ENCODE peak calls at places on chromosomes 5 and 9, in seven cellular contexts. One of them, this sample, is unnamed.

GRCh38 chr5:78009937-78010527 is 233.9 kb upstream of the TBCA start:
- DNase-seq in endodermal cell: no peak
- DNase-seq in HCT116: no peak
- DNase-seq in right atrium auricular region: no peak
- DNase-seq in GM23248: peak
- DNase-seq in IMR-90: peak
- DNase-seq in brain microvascular endothelial cell: peak
- DNase-seq in this sample: no peak

GRCh38 chr9:112858005-112858404 is 32.7 kb downstream of the SLC46A2 start:
- DNase-seq in brain microvascular endothelial cell: no peak
- DNase-seq in HCT116: no peak
- DNase-seq in IMR-90: no peak
- DNase-seq in endodermal cell: no peak
- DNase-seq in right atrium auricular region: no peak
- DNase-seq in GM23248: no peak
- DNase-seq in this sample: no peak

GRCh38 chr5:38467353-38468040 is 88.9 kb downstream of the LIFR start:
- DNase-seq in right atrium auricular region: no peak
- DNase-seq in HCT116: no peak
- DNase-seq in IMR-90: peak
- DNase-seq in GM23248: peak
- DNase-seq in brain microvascular endothelial cell: no peak
- DNase-seq in endodermal cell: no peak
- DNase-seq in this sample: peak

GRCh38 chr9:127035948-127036347 is 86.5 kb downstream of the ANGPTL2 start:
- DNase-seq in right atrium auricular region: peak
- DNase-seq in IMR-90: no peak
- DNase-seq in GM23248: peak
- DNase-seq in HCT116: no peak
- DNase-seq in brain microvascular endothelial cell: no peak
- DNase-seq in endodermal cell: peak
- DNase-seq in this sample: no peak

GRCh38 chr5:19172926-19173425 is 815.0 kb downstream of the CDH18 start:
- DNase-seq in endodermal cell: no peak
- DNase-seq in brain microvascular endothelial cell: no peak
- DNase-seq in IMR-90: no peak
- DNase-seq in right atrium auricular region: no peak
- DNase-seq in GM23248: no peak
- DNase-seq in HCT116: no peak
- DNase-seq in this sample: no peak

GRCh38 chr9:94554439-94555331 is at the start of gene PCAT7:
- DNase-seq in right atrium auricular region: no peak
- DNase-seq in IMR-90: no peak
- DNase-seq in HCT116: peak
- DNase-seq in brain microvascular endothelial cell: peak
- DNase-seq in endodermal cell: peak
- DNase-seq in GM23248: peak
- DNase-seq in this sample: no peak

GRCh38 chr5:32869216-32869615 is 158.1 kb downstream of the NPR3 start:
- DNase-seq in brain microvascular endothelial cell: no peak
- DNase-seq in endodermal cell: no peak
- DNase-seq in HCT116: no peak
- DNase-seq in right atrium auricular region: no peak
- DNase-seq in GM23248: peak
- DNase-seq in IMR-90: peak
- DNase-seq in this sample: no peak

GRCh38 chr9:75454043-75454442 is 365.7 kb downstream of the OSTF1 start:
- DNase-seq in brain microvascular endothelial cell: no peak
- DNase-seq in GM23248: no peak
- DNase-seq in IMR-90: no peak
- DNase-seq in endodermal cell: no peak
- DNase-seq in right atrium auricular region: no peak
- DNase-seq in HCT116: no peak
- DNase-seq in this sample: no peak

GRCh38 chr5:174735498-174736350 is 11.3 kb downstream of the MSX2 start:
- DNase-seq in right atrium auricular region: no peak
- DNase-seq in HCT116: peak
- DNase-seq in IMR-90: no peak
- DNase-seq in brain microvascular endothelial cell: no peak
- DNase-seq in GM23248: peak
- DNase-seq in endodermal cell: peak
- DNase-seq in this sample: no peak

GRCh38 chr9:114034663-114035062 is 43.4 kb downstream of the AMBP start:
- DNase-seq in brain microvascular endothelial cell: no peak
- DNase-seq in endodermal cell: peak
- DNase-seq in IMR-90: no peak
- DNase-seq in right atrium auricular region: no peak
- DNase-seq in GM23248: no peak
- DNase-seq in HCT116: no peak
- DNase-seq in this sample: peak

GRCh38 chr5:35956429-35956828 is 18.0 kb upstream of the CAPSL start:
- DNase-seq in HCT116: no peak
- DNase-seq in GM23248: peak
- DNase-seq in IMR-90: no peak
- DNase-seq in brain microvascular endothelial cell: no peak
- DNase-seq in endodermal cell: no peak
- DNase-seq in right atrium auricular region: no peak
- DNase-seq in this sample: no peak

GRCh38 chr5:178991190-178992145 is 3.7 kb downstream of the GRM6 start:
- DNase-seq in GM23248: no peak
- DNase-seq in endodermal cell: no peak
- DNase-seq in IMR-90: no peak
- DNase-seq in brain microvascular endothelial cell: no peak
- DNase-seq in right atrium auricular region: no peak
- DNase-seq in HCT116: no peak
- DNase-seq in this sample: no peak

GRCh38 chr5:150065886-150066285 is 20.5 kb downstream of the CSF1R start:
- DNase-seq in right atrium auricular region: no peak
- DNase-seq in HCT116: no peak
- DNase-seq in endodermal cell: no peak
- DNase-seq in brain microvascular endothelial cell: peak
- DNase-seq in IMR-90: peak
- DNase-seq in GM23248: peak
- DNase-seq in this sample: no peak

GRCh38 chr5:139755892-139756671 is 39.5 kb upstream of the PSD2 start:
- DNase-seq in GM23248: no peak
- DNase-seq in right atrium auricular region: no peak
- DNase-seq in endodermal cell: peak
- DNase-seq in IMR-90: no peak
- DNase-seq in brain microvascular endothelial cell: no peak
- DNase-seq in HCT116: no peak
- DNase-seq in this sample: no peak

GRCh38 chr9:86795861-86796497 is 151.3 kb downstream of the GAS1 start:
- DNase-seq in HCT116: no peak
- DNase-seq in endodermal cell: peak
- DNase-seq in right atrium auricular region: peak
- DNase-seq in GM23248: peak
- DNase-seq in brain microvascular endothelial cell: peak
- DNase-seq in IMR-90: peak
- DNase-seq in this sample: peak

GRCh38 chr9:81588148-81588874 is 101.0 kb downstream of the TLE1 start:
- DNase-seq in HCT116: no peak
- DNase-seq in brain microvascular endothelial cell: peak
- DNase-seq in endodermal cell: no peak
- DNase-seq in IMR-90: peak
- DNase-seq in GM23248: peak
- DNase-seq in right atrium auricular region: no peak
- DNase-seq in this sample: no peak

GRCh38 chr9:20317701-20318100 is 304.6 kb downstream of the MLLT3 start:
- DNase-seq in HCT116: no peak
- DNase-seq in endodermal cell: no peak
- DNase-seq in brain microvascular endothelial cell: no peak
- DNase-seq in GM23248: no peak
- DNase-seq in right atrium auricular region: no peak
- DNase-seq in IMR-90: no peak
- DNase-seq in this sample: peak

GRCh38 chr9:20320921-20321320 is 301.4 kb downstream of the MLLT3 start:
- DNase-seq in brain microvascular endothelial cell: no peak
- DNase-seq in right atrium auricular region: no peak
- DNase-seq in GM23248: no peak
- DNase-seq in endodermal cell: no peak
- DNase-seq in IMR-90: no peak
- DNase-seq in HCT116: no peak
- DNase-seq in this sample: peak

GRCh38 chr9:20319241-20319640 is 303.1 kb downstream of the MLLT3 start:
- DNase-seq in HCT116: no peak
- DNase-seq in IMR-90: peak
- DNase-seq in brain microvascular endothelial cell: no peak
- DNase-seq in right atrium auricular region: no peak
- DNase-seq in endodermal cell: no peak
- DNase-seq in GM23248: no peak
- DNase-seq in this sample: peak

GRCh38 chr9:20321683-20322082 is 300.6 kb downstream of the MLLT3 start:
- DNase-seq in brain microvascular endothelial cell: no peak
- DNase-seq in GM23248: peak
- DNase-seq in endodermal cell: no peak
- DNase-seq in right atrium auricular region: no peak
- DNase-seq in HCT116: no peak
- DNase-seq in IMR-90: no peak
- DNase-seq in this sample: peak

DNA sequence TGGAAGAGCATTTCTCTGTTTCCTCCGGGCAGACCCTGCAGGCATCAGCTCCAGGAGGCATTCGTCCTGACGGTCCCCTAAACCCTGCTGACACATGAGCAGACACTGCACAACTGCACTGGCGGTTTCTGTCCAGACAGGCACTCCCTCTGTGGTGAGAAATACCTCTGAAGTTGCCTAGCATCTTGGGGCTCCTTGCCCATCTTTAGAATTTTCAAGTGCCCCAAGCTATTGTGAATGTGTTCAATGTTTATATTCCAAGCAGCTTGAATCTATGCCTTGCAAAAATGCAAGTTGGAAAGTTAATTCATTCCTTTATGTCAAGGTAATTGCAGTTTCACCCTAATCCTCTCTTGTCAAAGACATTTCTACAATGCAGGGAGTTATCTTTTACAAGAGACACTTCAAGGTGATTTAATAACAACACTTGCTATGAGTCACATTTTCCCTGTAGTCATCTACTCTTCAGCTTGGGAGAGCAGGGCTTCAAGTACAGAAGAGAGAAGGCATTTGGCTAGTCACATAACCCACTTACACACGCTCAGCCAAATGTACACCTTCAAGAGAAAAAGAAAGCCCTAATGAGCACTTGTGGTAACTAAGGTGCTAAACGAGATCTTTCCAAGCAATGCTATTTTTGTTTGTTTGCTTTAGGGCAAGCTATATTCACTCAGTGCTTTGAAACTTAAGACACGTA is 302.5 kb downstream of the MLLT3 start:
- DNase-seq in right atrium auricular region: no peak
- DNase-seq in GM23248: peak
- DNase-seq in brain microvascular endothelial cell: no peak
- DNase-seq in endodermal cell: no peak
- DNase-seq in IMR-90: peak
- DNase-seq in HCT116: peak
- DNase-seq in this sample: peak
- H3K27ac ChIP-seq in right atrium auricular region: no peak
- H3K27ac ChIP-seq in GM23248: no peak
- H3K27ac ChIP-seq in brain microvascular endothelial cell: no peak
- H3K27ac ChIP-seq in endodermal cell: peak
- H3K27ac ChIP-seq in IMR-90: no peak
- H3K27ac ChIP-seq in HCT116: no peak
- H3K27ac ChIP-seq in this sample: peak

GRCh38 chr5:34564706-34565235 is 91.4 kb upstream of the RAI14 start:
- DNase-seq in right atrium auricular region: peak
- DNase-seq in IMR-90: no peak
- DNase-seq in GM23248: no peak
- DNase-seq in HCT116: no peak
- DNase-seq in brain microvascular endothelial cell: peak
- DNase-seq in endodermal cell: no peak
- DNase-seq in this sample: no peak

GRCh38 chr5:34563269-34563668 is 92.9 kb upstream of the RAI14 start:
- DNase-seq in IMR-90: no peak
- DNase-seq in right atrium auricular region: no peak
- DNase-seq in HCT116: no peak
- DNase-seq in GM23248: no peak
- DNase-seq in endodermal cell: no peak
- DNase-seq in brain microvascular endothelial cell: no peak
- DNase-seq in this sample: no peak

GRCh38 chr5:34562791-34563190 is 93.3 kb upstream of the RAI14 start:
- DNase-seq in HCT116: no peak
- DNase-seq in endodermal cell: no peak
- DNase-seq in right atrium auricular region: no peak
- DNase-seq in IMR-90: no peak
- DNase-seq in GM23248: no peak
- DNase-seq in brain microvascular endothelial cell: no peak
- DNase-seq in this sample: no peak

GRCh38 chr5:34563951-34564705 is 92.0 kb upstream of the RAI14 start:
- DNase-seq in HCT116: no peak
- DNase-seq in endodermal cell: no peak
- DNase-seq in right atrium auricular region: no peak
- DNase-seq in IMR-90: peak
- DNase-seq in GM23248: peak
- DNase-seq in brain microvascular endothelial cell: peak
- DNase-seq in this sample: no peak
- H3K27ac ChIP-seq in HCT116: no peak
- H3K27ac ChIP-seq in endodermal cell: no peak
- H3K27ac ChIP-seq in right atrium auricular region: peak
- H3K27ac ChIP-seq in IMR-90: no peak
- H3K27ac ChIP-seq in GM23248: no peak
- H3K27ac ChIP-seq in brain microvascular endothelial cell: peak
- H3K27ac ChIP-seq in this sample: peak

GRCh38 chr5:74394924-74395880 is 245.3 kb downstream of the ENC1 start:
- DNase-seq in brain microvascular endothelial cell: no peak
- DNase-seq in GM23248: no peak
- DNase-seq in endodermal cell: peak
- DNase-seq in right atrium auricular region: no peak
- DNase-seq in IMR-90: no peak
- DNase-seq in HCT116: no peak
- DNase-seq in this sample: peak
- H3K27ac ChIP-seq in brain microvascular endothelial cell: no peak
- H3K27ac ChIP-seq in GM23248: no peak
- H3K27ac ChIP-seq in endodermal cell: no peak
- H3K27ac ChIP-seq in right atrium auricular region: no peak
- H3K27ac ChIP-seq in IMR-90: no peak
- H3K27ac ChIP-seq in HCT116: no peak
- H3K27ac ChIP-seq in this sample: no peak

GRCh38 chr9:122213102-122213588 is 15.6 kb downstream of the LHX6 start:
- DNase-seq in brain microvascular endothelial cell: no peak
- DNase-seq in right atrium auricular region: no peak
- DNase-seq in HCT116: no peak
- DNase-seq in endodermal cell: no peak
- DNase-seq in GM23248: no peak
- DNase-seq in IMR-90: no peak
- DNase-seq in this sample: no peak

GRCh38 chr9:122206118-122207046 is 22.4 kb downstream of the LHX6 start:
- DNase-seq in HCT116: no peak
- DNase-seq in IMR-90: peak
- DNase-seq in GM23248: peak
- DNase-seq in brain microvascular endothelial cell: peak
- DNase-seq in right atrium auricular region: no peak
- DNase-seq in endodermal cell: no peak
- DNase-seq in this sample: no peak

GRCh38 chr9:122205176-122205575 is 23.6 kb downstream of the LHX6 start:
- DNase-seq in brain microvascular endothelial cell: no peak
- DNase-seq in GM23248: no peak
- DNase-seq in IMR-90: no peak
- DNase-seq in HCT116: no peak
- DNase-seq in endodermal cell: no peak
- DNase-seq in right atrium auricular region: no peak
- DNase-seq in this sample: no peak

GRCh38 chr9:122212473-122213004 is 16.2 kb downstream of the LHX6 start:
- DNase-seq in endodermal cell: no peak
- DNase-seq in GM23248: no peak
- DNase-seq in brain microvascular endothelial cell: no peak
- DNase-seq in IMR-90: no peak
- DNase-seq in HCT116: no peak
- DNase-seq in right atrium auricular region: no peak
- DNase-seq in this sample: no peak

GRCh38 chr9:122209451-122209850 is 19.3 kb downstream of the LHX6 start:
- DNase-seq in IMR-90: no peak
- DNase-seq in HCT116: no peak
- DNase-seq in GM23248: no peak
- DNase-seq in endodermal cell: no peak
- DNase-seq in brain microvascular endothelial cell: no peak
- DNase-seq in right atrium auricular region: no peak
- DNase-seq in this sample: no peak
- H3K27ac ChIP-seq in IMR-90: no peak
- H3K27ac ChIP-seq in HCT116: no peak
- H3K27ac ChIP-seq in GM23248: no peak
- H3K27ac ChIP-seq in endodermal cell: no peak
- H3K27ac ChIP-seq in brain microvascular endothelial cell: no peak
- H3K27ac ChIP-seq in right atrium auricular region: no peak
- H3K27ac ChIP-seq in this sample: no peak